ENCODE peak calls at places on chromosomes 3 and 15, in four cellular contexts. H is IMR-90, Q is mesendoderm, D is H1. L is an unnamed sample.
A peak's percentile ranks its signal among the peaks of the same experiment; 100 is the strongest.

GRCh38 chr3:197209366-197210260 is 88.8 kb downstream of the DLG1 start:
- DNase-seq in H (no peak), Q (peak; percentile 30), D (no peak), L (no peak)

GRCh38 chr3:42830437-42831320 is 21.4 kb downstream of the ACKR2 start:
- DNase-seq in H (peak; percentile 21), Q (peak; percentile 92), D (no peak), L (peak; percentile 58)

GRCh38 chr15:56794923-56795329 is 61.6 kb upstream of the ZNF280D start:
- DNase-seq in H (no peak), Q (no peak), D (no peak), L (no peak)

GRCh38 chr15:63045438-63046278 is 3.1 kb downstream of the TPM1 start:
- DNase-seq in H (no peak), Q (peak; percentile 59), D (no peak), L (no peak)

GRCh38 chr3:105960381-105960780 is 91.6 kb upstream of the CBLB start:
- DNase-seq in H (no peak), Q (no peak), D (no peak), L (no peak)

GRCh38 chr3:151923901-151924300 is 50.5 kb downstream of the SUCNR1 start:
- DNase-seq in H (peak; percentile 63), Q (no peak), D (no peak), L (no peak)

GRCh38 chr15:73934281-73934680 is 8.0 kb downstream of the LOXL1 start:
- DNase-seq in H (no peak), Q (no peak), D (no peak), L (no peak)

GRCh38 chr3:45595364-45596154 is 1.0 kb downstream of the LIMD1 start:
- DNase-seq in H (no peak), Q (no peak), D (no peak), L (no peak)

GRCh38 chr15:47964229-47964628 is 156.6 kb upstream of the SLC24A5 start:
- DNase-seq in H (no peak), Q (no peak), D (no peak), L (no peak)

GRCh38 chr15:79977431-79977940 is 6.5 kb upstream of the BCL2A1 start:
- DNase-seq in H (peak; percentile 33), Q (no peak), D (no peak), L (no peak)

GRCh38 chr15:51883436-51883835 is 54.0 kb downstream of the TMOD3 start:
- DNase-seq in H (peak; percentile 75), Q (no peak), D (no peak), L (no peak)

GRCh38 chr15:36024066-36024465 is 478.1 kb upstream of the DPH6 start:
- DNase-seq in H (peak; percentile 27), Q (no peak), D (no peak), L (no peak)

GRCh38 chr3:56754753-56755365 is 46.9 kb downstream of the ARHGEF3 start:
- DNase-seq in H (no peak), Q (no peak), D (no peak), L (no peak)

DNA sequence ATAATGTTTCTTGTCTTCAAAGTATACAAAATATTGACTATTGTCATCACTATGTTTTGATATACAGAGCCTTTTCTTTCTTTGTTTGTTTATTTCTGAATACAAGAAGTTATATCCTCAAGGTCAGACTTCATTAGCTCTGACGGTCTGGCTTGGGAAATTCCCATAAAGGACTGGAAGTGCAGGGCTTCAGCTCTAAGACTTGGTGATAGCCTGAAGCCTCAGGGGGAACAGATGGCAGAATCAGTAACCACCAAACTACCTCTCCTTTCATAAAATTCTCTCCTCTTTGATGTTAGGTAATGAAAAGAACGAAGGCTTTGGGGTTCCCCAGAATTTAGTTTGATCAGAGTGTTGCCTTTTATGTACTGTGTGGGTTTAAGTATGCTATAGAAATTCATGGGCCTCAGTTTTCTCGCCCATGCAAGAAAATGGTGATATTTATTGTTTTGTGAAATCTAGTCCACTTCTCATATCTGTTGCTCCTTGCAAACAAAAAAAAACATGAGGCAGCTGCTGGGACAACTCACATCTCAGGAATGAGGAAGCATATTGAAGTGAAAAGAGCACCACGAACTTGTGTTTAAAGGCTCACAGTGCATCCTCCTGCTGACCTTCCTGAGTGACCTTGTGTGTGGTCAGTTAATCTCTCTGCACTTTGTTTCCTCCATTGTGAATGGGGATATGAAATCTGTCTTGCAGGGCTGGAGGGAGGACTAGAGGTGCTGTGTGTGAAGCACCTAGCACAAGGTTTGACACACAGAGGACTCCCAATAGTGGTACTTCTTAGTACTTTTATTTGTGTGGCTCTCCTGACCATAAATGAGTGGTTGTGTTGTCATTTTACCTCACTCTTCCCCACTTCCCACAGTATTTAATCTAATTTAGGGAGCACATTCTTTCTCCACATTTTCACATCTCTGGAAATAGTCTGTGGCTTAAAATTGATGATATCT is 569.8 kb upstream of the IL12A start:
- DNase-seq in H (peak; percentile 34), Q (peak; percentile 5), D (no peak), L (no peak)
- H3K4me2 ChIP-seq in H (peak overlapping the region; percentile 5), Q (no peak overlapping the region), D (no peak overlapping the region), L (no peak overlapping the region)

GRCh38 chr3:116914004-116914403 is 204.4 kb downstream of the TUSC7 start:
- DNase-seq in H (no peak), Q (no peak), D (no peak), L (no peak)
- H3K56ac ChIP-seq in H (no peak overlapping the region), Q (no peak overlapping the region), D (no peak overlapping the region), L (no peak overlapping the region)

GRCh38 chr3:136955813-136956212 is 2.0 kb upstream of the IL20RB start:
- DNase-seq in H (peak; percentile 96), Q (no peak), D (no peak), L (no peak)
- H3K4me2 ChIP-seq in H (peak overlapping the region; percentile 60), Q (no peak overlapping the region), D (no peak overlapping the region), L (no peak overlapping the region)

GRCh38 chr3:80445053-80445452 is 677.3 kb upstream of the ROBO1 start:
- DNase-seq in H (no peak), Q (no peak), D (no peak), L (no peak)

DNA sequence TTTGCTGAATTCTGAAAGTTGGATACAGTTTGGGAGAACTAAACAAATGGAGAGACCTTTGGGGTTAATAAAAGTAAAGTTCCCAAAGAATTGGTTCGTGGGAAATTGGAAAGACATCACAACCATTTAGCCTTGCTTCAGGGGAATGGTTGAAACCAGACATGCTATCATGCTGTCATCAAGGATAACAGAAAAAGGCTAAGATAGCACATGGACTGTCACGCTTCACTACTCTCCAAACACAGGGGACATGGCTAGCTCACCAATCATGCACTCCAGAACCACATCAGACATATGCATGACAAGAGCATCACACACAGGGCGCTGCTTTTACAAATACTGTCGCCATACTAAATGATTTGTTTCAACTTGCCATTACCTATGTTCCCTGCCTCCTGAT is 671.7 kb upstream of the ROBO1 start:
- DNase-seq in H (no peak), Q (no peak), D (no peak), L (no peak)
- H3K56ac ChIP-seq in H (no peak overlapping the region), Q (no peak overlapping the region), D (no peak overlapping the region), L (no peak overlapping the region)

GRCh38 chr3:127572735-127573134 is 17.8 kb downstream of the TPRA1 start:
- DNase-seq in H (no peak), Q (no peak), D (no peak), L (no peak)

GRCh38 chr3:127573916-127574315 is 16.6 kb downstream of the TPRA1 start:
- DNase-seq in H (no peak), Q (no peak), D (no peak), L (no peak)

GRCh38 chr3:127573401-127573800 is 17.1 kb downstream of the TPRA1 start:
- DNase-seq in H (no peak), Q (no peak), D (no peak), L (no peak)

GRCh38 chr3:127577448-127577847 is 13.1 kb downstream of the TPRA1 start:
- DNase-seq in H (no peak), Q (no peak), D (no peak), L (no peak)

DNA sequence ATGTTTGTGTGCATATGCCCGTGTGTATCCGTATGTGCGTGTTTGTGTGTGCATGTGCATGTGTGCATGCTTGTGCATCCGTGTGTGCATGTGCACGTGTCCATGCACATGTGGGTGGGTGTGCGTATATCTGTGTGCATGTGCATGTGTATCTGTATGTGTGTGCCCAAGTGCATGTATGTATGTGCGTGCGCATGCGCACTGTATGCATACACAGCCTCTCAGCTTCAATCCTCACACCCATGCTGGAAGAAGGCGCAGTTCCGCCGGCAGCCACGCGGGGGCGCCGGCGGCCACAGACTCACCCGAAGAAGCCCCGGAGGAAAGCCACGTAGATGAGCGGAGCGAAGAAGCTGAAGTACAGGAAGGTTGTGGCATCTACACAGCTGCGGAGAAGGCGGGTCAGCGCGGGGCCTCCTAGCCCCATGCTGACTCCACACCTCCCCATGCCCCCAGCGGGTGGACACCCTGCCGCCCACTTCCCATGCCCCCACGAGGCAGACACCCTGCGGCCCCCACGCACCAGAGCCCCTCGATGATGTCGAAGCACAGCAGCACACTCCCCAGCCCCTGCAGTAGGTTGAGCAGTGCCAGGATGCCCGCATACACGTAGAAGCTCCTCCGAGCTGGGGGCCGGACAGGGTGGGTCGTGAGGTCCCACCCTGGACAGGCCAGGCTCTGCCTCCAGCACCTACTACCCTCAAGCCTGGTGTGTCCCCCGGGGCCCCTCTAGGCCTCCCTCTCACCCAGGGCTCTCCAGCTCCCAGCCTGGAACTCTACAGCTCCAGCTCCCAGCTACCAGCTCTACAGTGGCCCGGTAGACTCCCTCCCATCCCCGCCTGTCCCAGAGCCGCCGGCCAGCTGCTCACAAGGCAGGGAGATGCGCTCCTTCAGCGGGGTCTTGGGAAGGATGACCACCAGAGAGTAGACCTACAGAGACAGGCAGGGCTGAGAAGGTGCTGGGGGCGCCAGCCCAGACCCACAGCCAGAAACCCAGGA is 15.4 kb downstream of the TPRA1 start:
- DNase-seq in H (peak; percentile 87), Q (peak; percentile 87), D (peak; percentile 89), L (peak; percentile 86)
- H3K4me2 ChIP-seq in H (no peak overlapping the region), Q (no peak overlapping the region), D (peak overlapping the region; percentile 31), L (no peak overlapping the region)

DNA sequence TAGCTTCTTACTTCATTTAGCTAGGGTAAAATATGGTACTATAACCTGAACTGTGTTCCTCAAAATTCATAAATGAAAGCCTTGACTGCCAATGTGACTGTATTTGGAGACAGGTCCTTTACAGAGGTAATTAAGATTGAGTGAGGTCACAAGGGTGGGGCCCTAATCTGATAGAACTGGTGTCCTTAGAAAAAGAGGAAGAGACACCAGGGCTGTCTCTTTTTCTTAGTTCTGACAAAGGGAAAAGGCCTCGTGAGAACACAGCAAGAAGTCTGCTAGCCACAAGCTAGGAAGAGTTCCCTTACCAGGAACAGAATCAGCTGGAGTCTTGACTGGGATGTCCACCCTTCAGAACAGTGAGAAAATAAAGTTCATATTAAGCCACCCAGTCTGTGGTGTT is 162.7 kb downstream of the GMNC start:
- DNase-seq in H (no peak), Q (no peak), D (no peak), L (no peak)
- H3K56ac ChIP-seq in H (no peak overlapping the region), Q (no peak overlapping the region), D (no peak overlapping the region), L (no peak overlapping the region)

DNA sequence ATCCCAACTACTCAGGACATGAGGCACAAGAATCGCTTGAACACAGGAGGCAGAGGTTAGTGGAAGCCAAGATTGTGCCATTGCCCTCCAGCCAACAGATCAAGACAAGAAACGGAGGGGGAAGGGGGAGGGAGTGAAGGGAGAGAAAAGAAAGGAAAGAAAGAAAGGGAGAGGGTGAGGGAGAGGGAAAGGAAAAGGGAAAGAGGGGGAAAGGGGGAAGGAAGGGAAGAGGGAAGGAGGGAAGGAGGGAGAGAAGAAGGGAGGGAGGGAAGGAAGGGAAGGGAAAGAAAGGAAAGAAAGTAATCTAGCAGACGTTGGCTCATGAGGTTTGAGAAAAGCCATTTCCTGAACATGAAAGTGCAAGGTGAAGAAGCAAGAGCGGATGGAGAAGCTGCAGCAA is 53.1 kb upstream of the SETMAR start:
- DNase-seq in H (no peak), Q (no peak), D (no peak), L (no peak)
- H3K4me2 ChIP-seq in H (no peak overlapping the region), Q (no peak overlapping the region), D (no peak overlapping the region), L (no peak overlapping the region)